ENCODE peak calls at places on chromosomes 11 and 22, in five cellular contexts. One of them, this sample, is unnamed.

GRCh38 chr11:44899959-44900358 is 50.7 kb downstream of the TP53I11 start:
- DNase-seq in HCT116: peak
- DNase-seq in spleen: no peak
- DNase-seq in H1: no peak
- DNase-seq in adrenal gland: peak
- DNase-seq in this sample: peak

GRCh38 chr11:121351089-121351488 is 58.5 kb downstream of the SC5D start:
- DNase-seq in HCT116: no peak
- DNase-seq in spleen: no peak
- DNase-seq in H1: no peak
- DNase-seq in adrenal gland: no peak
- DNase-seq in this sample: no peak

GRCh38 chr11:2912498-2912897 is 16.7 kb downstream of the PHLDA2 start:
- DNase-seq in HCT116: peak
- DNase-seq in spleen: no peak
- DNase-seq in H1: no peak
- DNase-seq in adrenal gland: no peak
- DNase-seq in this sample: peak

GRCh38 chr11:5524756-5525155 is 8.3 kb upstream of the UBQLNL start:
- DNase-seq in HCT116: no peak
- DNase-seq in spleen: no peak
- DNase-seq in H1: no peak
- DNase-seq in adrenal gland: no peak
- DNase-seq in this sample: no peak

GRCh38 chr11:45089845-45090499 is 56.5 kb upstream of the PRDM11 start:
- DNase-seq in HCT116: no peak
- DNase-seq in spleen: no peak
- DNase-seq in H1: no peak
- DNase-seq in adrenal gland: no peak
- DNase-seq in this sample: no peak

GRCh38 chr11:13663631-13664071 is 4.8 kb upstream of the FAR1 start:
- DNase-seq in HCT116: no peak
- DNase-seq in spleen: no peak
- DNase-seq in H1: no peak
- DNase-seq in adrenal gland: no peak
- DNase-seq in this sample: peak

GRCh38 chr11:117945047-117945820 is 16.0 kb upstream of the TMPRSS13 start:
- DNase-seq in HCT116: no peak
- DNase-seq in spleen: no peak
- DNase-seq in H1: no peak
- DNase-seq in adrenal gland: no peak
- DNase-seq in this sample: no peak

GRCh38 chr11:128610765-128611617 is 23.6 kb upstream of the ETS1 start:
- DNase-seq in HCT116: no peak
- DNase-seq in spleen: peak
- DNase-seq in H1: no peak
- DNase-seq in adrenal gland: no peak
- DNase-seq in this sample: no peak

GRCh38 chr11:60887531-60887930 is 18.9 kb downstream of the PRPF19 start:
- DNase-seq in HCT116: peak
- DNase-seq in spleen: no peak
- DNase-seq in H1: no peak
- DNase-seq in adrenal gland: peak
- DNase-seq in this sample: peak

GRCh38 chr22:37843746-37844089 is 416 bp downstream of the ANKRD54 start:
- DNase-seq in HCT116: no peak
- DNase-seq in spleen: peak
- DNase-seq in H1: no peak
- DNase-seq in adrenal gland: peak
- DNase-seq in this sample: no peak

GRCh38 chr22:44167501-44167900 is 13.2 kb upstream of the PARVG start:
- DNase-seq in HCT116: no peak
- DNase-seq in spleen: peak
- DNase-seq in H1: no peak
- DNase-seq in adrenal gland: no peak
- DNase-seq in this sample: no peak

GRCh38 chr11:101428918-101429317 is 154.9 kb downstream of the TRPC6 start:
- DNase-seq in HCT116: peak
- DNase-seq in spleen: no peak
- DNase-seq in H1: no peak
- DNase-seq in adrenal gland: no peak
- DNase-seq in this sample: no peak

GRCh38 chr11:64267207-64267945 is 16.0 kb downstream of the PLCB3 start:
- DNase-seq in HCT116: no peak
- DNase-seq in spleen: peak
- DNase-seq in H1: no peak
- DNase-seq in adrenal gland: peak
- DNase-seq in this sample: no peak

GRCh38 chr11:64268687-64269379 is 15.6 kb downstream of the BAD start:
- DNase-seq in HCT116: no peak
- DNase-seq in spleen: peak
- DNase-seq in H1: no peak
- DNase-seq in adrenal gland: peak
- DNase-seq in this sample: no peak

GRCh38 chr11:64269380-64270234 is 14.9 kb downstream of the BAD start:
- DNase-seq in HCT116: peak
- DNase-seq in spleen: peak
- DNase-seq in H1: peak
- DNase-seq in adrenal gland: peak
- DNase-seq in this sample: peak

GRCh38 chr11:64266339-64266738 is 15.0 kb downstream of the PLCB3 start:
- DNase-seq in HCT116: no peak
- DNase-seq in spleen: peak
- DNase-seq in H1: no peak
- DNase-seq in adrenal gland: no peak
- DNase-seq in this sample: no peak

DNA sequence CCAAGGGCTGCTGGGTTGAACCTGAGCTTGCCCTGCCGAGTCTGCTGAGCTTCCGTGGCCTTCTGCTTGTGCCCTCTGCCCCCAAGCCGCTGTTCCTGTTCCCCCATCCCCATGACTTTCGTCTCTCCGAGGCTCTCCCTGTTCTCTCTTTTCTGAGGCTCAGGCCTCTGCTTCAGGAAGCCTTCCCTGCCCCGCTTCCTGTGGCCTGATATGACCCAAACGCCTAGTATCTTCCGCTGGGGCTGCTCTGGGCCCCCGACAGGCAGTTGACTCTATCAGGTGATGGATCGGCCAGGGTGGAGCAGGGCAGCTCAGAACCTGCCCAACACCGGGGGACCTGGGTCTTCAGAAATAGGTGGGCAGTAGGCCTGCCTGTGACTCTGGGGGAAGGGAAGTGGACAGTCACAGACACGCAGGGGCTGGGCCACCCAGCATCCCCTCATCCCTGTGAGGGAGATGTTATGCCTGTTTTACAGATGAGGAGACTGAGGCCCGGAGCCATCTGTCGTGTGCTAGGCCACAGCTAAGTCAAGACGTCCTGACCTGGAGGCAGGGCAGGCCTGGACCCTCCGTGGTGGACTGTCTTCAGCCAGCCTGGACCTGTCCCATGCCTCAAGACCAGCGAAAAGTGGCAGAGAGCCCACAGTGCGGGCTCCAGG is 16.3 kb downstream of the BAD start:
- DNase-seq in HCT116: no peak
- DNase-seq in spleen: peak
- DNase-seq in H1: no peak
- DNase-seq in adrenal gland: no peak
- DNase-seq in this sample: no peak
- TF ChIP-seq POLR2A in HCT116: no peak
- TF ChIP-seq POLR2A in spleen: no peak
- TF ChIP-seq POLR2A in H1: no peak
- TF ChIP-seq POLR2A in adrenal gland: no peak
- TF ChIP-seq POLR2A in this sample: no peak

DNA sequence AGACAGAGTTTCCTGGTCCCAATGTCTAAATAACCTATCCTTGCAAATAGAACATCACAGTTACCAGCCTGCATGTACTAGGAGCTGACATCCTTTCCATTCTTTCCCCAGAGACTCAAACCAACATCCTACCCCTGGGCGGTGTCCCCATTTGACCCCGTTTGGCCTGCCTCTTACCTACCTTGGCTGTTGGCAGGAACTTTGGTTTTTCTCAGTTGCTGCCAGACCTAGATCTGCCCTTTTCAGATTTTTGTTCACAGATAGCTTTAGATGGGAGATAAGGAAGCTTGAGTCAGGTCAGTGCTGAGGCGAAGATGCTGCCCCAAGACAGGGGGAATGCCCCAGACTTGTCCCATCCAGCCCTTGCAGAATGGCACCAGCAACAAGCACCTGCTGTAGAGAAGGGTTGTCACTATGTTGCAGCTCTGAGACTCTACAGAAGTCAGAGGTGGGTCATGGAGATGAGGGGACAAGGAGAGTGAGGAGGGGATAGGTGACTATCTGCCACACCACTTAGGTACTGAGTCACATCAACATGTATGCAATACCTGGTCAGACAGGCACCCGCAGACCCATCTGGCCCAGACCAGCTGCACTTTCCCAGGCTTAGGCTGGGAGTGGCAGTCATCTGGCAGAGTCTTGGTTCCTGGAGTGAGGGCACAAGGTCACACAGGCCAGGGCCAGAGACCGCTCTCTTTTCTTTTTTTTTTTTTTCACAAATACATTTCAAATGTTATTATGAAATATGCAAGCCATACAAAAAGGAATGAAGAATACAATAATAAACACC is 61.5 kb upstream of the POU2AF1 start:
- DNase-seq in HCT116: no peak
- DNase-seq in spleen: no peak
- DNase-seq in H1: no peak
- DNase-seq in adrenal gland: no peak
- DNase-seq in this sample: no peak
- TF ChIP-seq POLR2A in HCT116: no peak
- TF ChIP-seq POLR2A in spleen: no peak
- TF ChIP-seq POLR2A in H1: no peak
- TF ChIP-seq POLR2A in adrenal gland: no peak
- TF ChIP-seq POLR2A in this sample: no peak

GRCh38 chr11:65575568-65576231 is at the start of gene EHBP1L1:
- DNase-seq in HCT116: no peak
- DNase-seq in spleen: peak
- DNase-seq in H1: no peak
- DNase-seq in adrenal gland: peak
- DNase-seq in this sample: no peak

GRCh38 chr11:65578134-65578533 is 2.3 kb downstream of the EHBP1L1 start:
- DNase-seq in HCT116: no peak
- DNase-seq in spleen: no peak
- DNase-seq in H1: no peak
- DNase-seq in adrenal gland: no peak
- DNase-seq in this sample: no peak

GRCh38 chr11:65576232-65576866 is 496 bp downstream of the EHBP1L1 start:
- DNase-seq in HCT116: no peak
- DNase-seq in spleen: no peak
- DNase-seq in H1: no peak
- DNase-seq in adrenal gland: no peak
- DNase-seq in this sample: no peak

GRCh38 chr11:65577756-65578109 is 1.9 kb downstream of the EHBP1L1 start:
- DNase-seq in HCT116: no peak
- DNase-seq in spleen: no peak
- DNase-seq in H1: no peak
- DNase-seq in adrenal gland: no peak
- DNase-seq in this sample: no peak

DNA sequence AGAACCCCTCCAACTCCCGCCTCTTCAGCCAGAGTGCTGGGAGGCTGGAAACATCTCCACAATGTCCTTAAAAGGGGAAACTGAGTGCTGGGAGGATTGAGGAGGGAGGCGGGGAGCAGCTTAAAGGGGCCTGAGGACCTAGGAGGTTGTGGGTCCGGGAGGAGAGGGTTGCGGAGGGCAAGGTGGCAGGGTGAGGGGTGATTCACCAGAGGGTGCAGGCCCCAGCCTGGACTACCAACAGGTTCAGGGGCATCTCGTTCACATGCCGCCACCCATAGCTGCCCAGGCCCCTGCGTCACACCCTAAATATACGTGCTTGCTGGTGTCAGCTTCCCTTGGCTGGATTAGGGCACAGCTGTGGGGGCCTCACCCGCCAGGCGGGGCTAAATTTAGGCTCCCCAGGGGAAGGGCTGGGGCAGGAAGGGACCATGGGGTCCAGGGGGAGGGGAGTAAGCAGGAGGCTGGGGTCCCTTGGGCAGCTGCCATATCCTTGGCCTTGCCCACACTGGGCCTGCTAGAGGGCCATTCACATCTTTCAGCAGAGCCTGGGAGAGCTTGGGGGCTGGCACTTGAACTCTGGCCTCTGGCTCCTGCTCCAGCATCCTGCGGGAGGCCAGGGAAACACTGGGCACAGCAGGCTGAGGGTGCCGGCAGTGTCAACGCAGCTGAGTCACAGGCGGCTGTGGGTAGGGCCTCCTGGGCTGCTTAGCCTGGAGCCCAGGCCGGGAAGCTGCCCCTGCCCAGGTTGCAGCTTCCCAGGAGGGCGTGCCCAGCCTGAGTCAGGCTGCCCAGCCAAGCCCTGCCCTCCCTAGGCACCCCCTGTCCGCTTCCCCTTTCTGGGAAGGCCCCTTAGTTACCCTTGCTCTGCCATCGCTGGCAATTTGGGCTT is 1.3 kb downstream of the EHBP1L1 start:
- DNase-seq in HCT116: no peak
- DNase-seq in spleen: peak
- DNase-seq in H1: no peak
- DNase-seq in adrenal gland: peak
- DNase-seq in this sample: peak
- TF ChIP-seq POLR2A in HCT116: no peak
- TF ChIP-seq POLR2A in spleen: no peak
- TF ChIP-seq POLR2A in H1: no peak
- TF ChIP-seq POLR2A in adrenal gland: no peak
- TF ChIP-seq POLR2A in this sample: peak

GRCh38 chr11:75350122-75350742 is 1.2 kb downstream of the ARRB1 start:
- DNase-seq in HCT116: no peak
- DNase-seq in spleen: peak
- DNase-seq in H1: no peak
- DNase-seq in adrenal gland: no peak
- DNase-seq in this sample: no peak

GRCh38 chr11:75352417-75353206 is 1.2 kb upstream of the ARRB1 start:
- DNase-seq in HCT116: no peak
- DNase-seq in spleen: peak
- DNase-seq in H1: no peak
- DNase-seq in adrenal gland: no peak
- DNase-seq in this sample: no peak

GRCh38 chr11:75350743-75351540 is 519 bp downstream of the ARRB1 start:
- DNase-seq in HCT116: no peak
- DNase-seq in spleen: peak
- DNase-seq in H1: no peak
- DNase-seq in adrenal gland: peak
- DNase-seq in this sample: no peak

GRCh38 chr11:75349540-75350116 is 1.8 kb downstream of the ARRB1 start:
- DNase-seq in HCT116: no peak
- DNase-seq in spleen: peak
- DNase-seq in H1: no peak
- DNase-seq in adrenal gland: peak
- DNase-seq in this sample: no peak

GRCh38 chr11:75351541-75352416 is at the start of gene ARRB1:
- DNase-seq in HCT116: no peak
- DNase-seq in spleen: peak
- DNase-seq in H1: no peak
- DNase-seq in adrenal gland: peak
- DNase-seq in this sample: no peak
- TF ChIP-seq POLR2A in HCT116: peak
- TF ChIP-seq POLR2A in spleen: peak
- TF ChIP-seq POLR2A in H1: no peak
- TF ChIP-seq POLR2A in adrenal gland: no peak
- TF ChIP-seq POLR2A in this sample: peak

GRCh38 chr11:66051766-66052663 is at the start of gene SF3B2:
- DNase-seq in HCT116: peak
- DNase-seq in spleen: peak
- DNase-seq in H1: peak
- DNase-seq in adrenal gland: peak
- DNase-seq in this sample: peak
- TF ChIP-seq POLR2A in HCT116: peak
- TF ChIP-seq POLR2A in spleen: peak
- TF ChIP-seq POLR2A in H1: peak
- TF ChIP-seq POLR2A in adrenal gland: no peak
- TF ChIP-seq POLR2A in this sample: peak